ENCODE peak calls at places on chromosomes 7 and 10, in four cellular contexts. One of them, this sample, is unnamed.
A peak's percentile ranks its signal among the peaks of the same experiment; 100 is the strongest.

GRCh38 chr10:5600908-5601307 is 65.5 kb downstream of the ASB13 start:
- DNase-seq in K562: no peak
- DNase-seq in GM12878: no peak
- DNase-seq in HCT116: no peak
- DNase-seq in this sample: no peak

GRCh38 chr7:123191132-123191531 is 8.6 kb downstream of the SLC13A1 start:
- DNase-seq in GM12878: no peak
- DNase-seq in K562: no peak
- DNase-seq in HCT116: no peak
- DNase-seq in this sample: no peak

GRCh38 chr7:114540291-114540690 is 125.7 kb downstream of the FOXP2 start:
- DNase-seq in GM12878: no peak
- DNase-seq in HCT116: no peak
- DNase-seq in K562: no peak
- DNase-seq in this sample: no peak

GRCh38 chr7:47625861-47626444 is 44.0 kb upstream of the TNS3 start:
- DNase-seq in GM12878: no peak
- DNase-seq in HCT116: no peak
- DNase-seq in K562: no peak
- DNase-seq in this sample: no peak

GRCh38 chr7:133024604-133025003 is 57.3 kb downstream of the CHCHD3 start:
- DNase-seq in GM12878: no peak
- DNase-seq in K562: no peak
- DNase-seq in HCT116: no peak
- DNase-seq in this sample: no peak

GRCh38 chr10:71367279-71367678 is 29.4 kb upstream of the CDH23 start:
- DNase-seq in K562: no peak
- DNase-seq in HCT116: no peak
- DNase-seq in GM12878: no peak
- DNase-seq in this sample: no peak

GRCh38 chr10:23980054-23980453 is 228.9 kb upstream of the KIAA1217 start:
- DNase-seq in K562: no peak
- DNase-seq in GM12878: no peak
- DNase-seq in HCT116: no peak
- DNase-seq in this sample: no peak

GRCh38 chr10:22714524-22715289 is at the start of gene PIP4K2A:
- DNase-seq in HCT116: peak; percentile 15
- DNase-seq in GM12878: no peak
- DNase-seq in K562: peak; percentile 86
- DNase-seq in this sample: peak; percentile 68

GRCh38 chr10:126501828-126502227 is 113.6 kb upstream of the ADAM12 start:
- DNase-seq in HCT116: no peak
- DNase-seq in K562: no peak
- DNase-seq in GM12878: no peak
- DNase-seq in this sample: no peak

GRCh38 chr10:35379226-35380137 is 43.2 kb downstream of the CCNY start:
- DNase-seq in HCT116: no peak
- DNase-seq in GM12878: peak; percentile 60
- DNase-seq in K562: peak; percentile 93
- DNase-seq in this sample: no peak

GRCh38 chr7:44647981-44648714 is 41.7 kb downstream of the OGDH start:
- DNase-seq in GM12878: no peak
- DNase-seq in HCT116: no peak
- DNase-seq in K562: no peak
- DNase-seq in this sample: no peak
- H3K4me2 ChIP-seq in GM12878: no peak overlapping the region
- H3K4me2 ChIP-seq in HCT116: no peak overlapping the region
- H3K4me2 ChIP-seq in K562: no peak overlapping the region
- H3K4me2 ChIP-seq in this sample: no peak overlapping the region

GRCh38 chr7:75875113-75876080 is 3.4 kb upstream of the RHBDD2 start:
- DNase-seq in HCT116: no peak
- DNase-seq in GM12878: no peak
- DNase-seq in K562: no peak
- DNase-seq in this sample: no peak
- TF ChIP-seq EGR1 in HCT116: no peak
- TF ChIP-seq EGR1 in GM12878: no peak
- TF ChIP-seq EGR1 in K562: no peak
- TF ChIP-seq EGR1 in this sample: no peak

GRCh38 chr7:20197837-20198236 is 19.3 kb downstream of the MACC1 start:
- DNase-seq in K562: no peak
- DNase-seq in HCT116: peak; percentile 28
- DNase-seq in GM12878: no peak
- DNase-seq in this sample: no peak
- H3K4me2 ChIP-seq in K562: no peak overlapping the region
- H3K4me2 ChIP-seq in HCT116: peak overlapping the region; percentile 69
- H3K4me2 ChIP-seq in GM12878: no peak overlapping the region
- H3K4me2 ChIP-seq in this sample: no peak overlapping the region

DNA sequence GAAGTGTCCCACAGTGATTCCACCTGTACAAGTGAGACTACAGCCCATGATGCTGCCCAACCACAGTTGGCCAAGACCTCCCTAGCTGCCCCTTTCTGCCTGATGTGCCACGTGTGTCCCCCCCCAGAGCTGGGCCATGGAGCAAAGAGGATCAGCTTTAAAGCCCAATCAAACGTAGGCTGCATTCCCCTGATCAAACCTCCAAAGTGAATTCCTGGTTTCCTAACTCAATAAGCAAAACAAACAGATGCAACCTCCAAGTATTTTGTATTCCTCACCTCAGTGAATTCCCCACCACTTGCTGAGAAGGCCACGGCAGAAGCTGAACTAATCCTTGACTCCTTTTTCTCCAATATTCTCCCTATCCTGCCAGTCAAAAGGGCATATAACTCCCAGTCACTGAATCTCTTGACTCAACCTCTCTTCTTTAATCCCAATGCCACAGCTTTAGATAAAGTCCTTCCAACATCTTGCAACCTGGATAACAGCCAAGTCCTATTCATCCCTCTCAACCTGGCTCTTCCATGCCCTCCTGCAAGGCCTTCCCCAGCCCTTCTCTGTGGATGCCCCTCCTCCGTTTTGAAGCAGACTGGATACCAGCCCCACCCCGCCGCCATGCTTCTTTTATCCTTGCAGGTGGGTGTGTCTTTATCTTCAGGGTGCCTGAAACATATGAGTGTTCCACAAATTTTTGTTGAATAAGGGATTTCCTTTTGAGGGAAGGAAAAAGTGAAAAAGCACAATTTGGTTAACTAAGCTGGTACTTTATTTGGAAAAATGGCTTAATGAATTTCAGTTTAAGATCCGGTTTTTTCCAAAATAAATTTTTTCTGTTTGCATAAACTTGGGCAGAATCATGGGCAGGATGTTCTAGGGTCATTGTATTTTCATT is 285.2 kb upstream of the MKLN1 start:
- DNase-seq in HCT116: no peak
- DNase-seq in GM12878: no peak
- DNase-seq in K562: no peak
- DNase-seq in this sample: no peak
- TF ChIP-seq EGR1 in HCT116: no peak
- TF ChIP-seq EGR1 in GM12878: no peak
- TF ChIP-seq EGR1 in K562: no peak
- TF ChIP-seq EGR1 in this sample: no peak

GRCh38 chr10:11886851-11887250 is 63.7 kb downstream of the PROSER2 start:
- DNase-seq in GM12878: peak; percentile 43
- DNase-seq in K562: no peak
- DNase-seq in HCT116: no peak
- DNase-seq in this sample: no peak
- H3K4me2 ChIP-seq in GM12878: peak overlapping the region; percentile 54
- H3K4me2 ChIP-seq in K562: no peak overlapping the region
- H3K4me2 ChIP-seq in HCT116: peak overlapping the region; percentile 48
- H3K4me2 ChIP-seq in this sample: no peak overlapping the region

DNA sequence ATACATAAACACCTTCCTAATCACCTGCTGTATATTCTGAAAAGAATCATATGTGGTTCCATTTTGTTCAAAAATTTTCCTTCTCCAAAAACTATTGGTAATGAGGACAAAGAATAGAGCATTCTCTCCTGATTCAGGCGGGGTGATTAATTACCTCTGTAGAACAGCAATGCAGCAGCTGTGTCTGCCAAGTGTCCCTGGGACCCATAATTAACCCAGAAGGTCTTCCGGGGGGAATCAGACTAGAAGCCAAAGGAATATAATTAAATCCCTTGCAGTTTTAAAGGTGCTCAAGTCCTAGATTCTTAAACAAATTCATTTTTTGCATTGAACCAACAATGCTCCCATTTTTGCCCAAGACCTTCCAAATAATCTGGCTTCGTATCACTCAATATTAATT is 60.3 kb upstream of the ABLIM1 start:
- DNase-seq in GM12878: no peak
- DNase-seq in HCT116: no peak
- DNase-seq in K562: no peak
- DNase-seq in this sample: no peak
- TF ChIP-seq EGR1 in GM12878: no peak
- TF ChIP-seq EGR1 in HCT116: no peak
- TF ChIP-seq EGR1 in K562: no peak
- TF ChIP-seq EGR1 in this sample: no peak

DNA sequence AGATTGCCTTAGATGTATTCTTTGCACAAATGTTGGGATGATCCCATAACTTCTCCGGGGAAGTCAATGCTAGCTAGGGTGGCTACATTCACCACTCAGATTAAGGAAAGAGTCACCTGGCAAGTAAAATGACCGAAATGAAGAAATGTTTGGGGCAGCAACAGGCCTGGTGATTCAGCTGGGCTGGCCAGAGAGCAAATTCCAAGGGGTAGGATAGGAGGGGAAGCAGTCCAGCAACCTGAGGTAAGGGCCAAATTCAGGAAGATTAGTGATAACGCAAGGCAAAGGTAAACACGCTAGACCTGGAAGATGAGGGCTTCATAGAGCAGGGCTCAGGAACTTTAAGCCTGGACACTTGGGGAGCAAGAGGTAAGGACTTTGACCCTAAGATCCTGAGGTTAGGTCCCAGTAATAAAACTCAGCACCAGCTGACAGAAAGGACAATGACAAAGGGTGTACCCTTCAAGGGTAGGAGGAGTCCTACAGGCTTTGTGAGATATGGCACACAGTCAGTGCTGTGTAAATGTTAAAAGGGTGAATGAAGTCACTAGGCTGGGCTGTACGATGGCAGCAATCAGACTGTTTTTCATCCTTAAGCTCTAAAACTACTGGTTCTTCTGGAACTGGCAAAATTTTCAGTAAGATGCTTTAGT is 22.7 kb upstream of the SMNDC1 start:
- DNase-seq in GM12878: no peak
- DNase-seq in HCT116: no peak
- DNase-seq in K562: no peak
- DNase-seq in this sample: no peak
- H3K4me2 ChIP-seq in GM12878: peak overlapping the region; percentile 1
- H3K4me2 ChIP-seq in HCT116: peak overlapping the region; percentile 24
- H3K4me2 ChIP-seq in K562: no peak overlapping the region
- H3K4me2 ChIP-seq in this sample: no peak overlapping the region

GRCh38 chr7:129646369-129647021 is 35.0 kb downstream of the NRF1 start:
- DNase-seq in K562: no peak
- DNase-seq in GM12878: no peak
- DNase-seq in HCT116: no peak
- DNase-seq in this sample: no peak
- TF ChIP-seq EGR1 in K562: no peak
- TF ChIP-seq EGR1 in GM12878: no peak
- TF ChIP-seq EGR1 in HCT116: no peak
- TF ChIP-seq EGR1 in this sample: no peak

DNA sequence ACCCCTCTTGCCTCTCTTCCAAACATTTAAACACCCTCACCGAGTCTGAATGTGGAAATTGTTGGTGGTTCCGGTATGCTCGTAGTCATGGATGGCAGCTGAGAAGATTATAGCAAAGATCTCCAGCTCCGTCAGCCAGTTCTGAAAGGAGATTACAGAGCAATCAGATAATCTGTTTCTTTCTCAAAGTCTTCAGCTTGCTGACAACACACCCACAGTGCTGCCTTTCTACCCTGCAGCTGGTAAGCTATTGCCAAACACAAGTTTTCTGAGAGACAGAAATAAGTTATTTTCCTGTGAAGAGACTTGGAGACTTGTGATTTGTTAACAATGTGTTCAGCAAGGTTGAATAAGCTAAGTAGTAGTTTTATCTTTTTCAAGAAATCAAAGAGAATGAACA is 163.6 kb downstream of the PPP1R17 start:
- DNase-seq in K562: no peak
- DNase-seq in HCT116: no peak
- DNase-seq in GM12878: no peak
- DNase-seq in this sample: no peak
- H3K4me2 ChIP-seq in K562: no peak overlapping the region
- H3K4me2 ChIP-seq in HCT116: no peak overlapping the region
- H3K4me2 ChIP-seq in GM12878: no peak overlapping the region
- H3K4me2 ChIP-seq in this sample: no peak overlapping the region

DNA sequence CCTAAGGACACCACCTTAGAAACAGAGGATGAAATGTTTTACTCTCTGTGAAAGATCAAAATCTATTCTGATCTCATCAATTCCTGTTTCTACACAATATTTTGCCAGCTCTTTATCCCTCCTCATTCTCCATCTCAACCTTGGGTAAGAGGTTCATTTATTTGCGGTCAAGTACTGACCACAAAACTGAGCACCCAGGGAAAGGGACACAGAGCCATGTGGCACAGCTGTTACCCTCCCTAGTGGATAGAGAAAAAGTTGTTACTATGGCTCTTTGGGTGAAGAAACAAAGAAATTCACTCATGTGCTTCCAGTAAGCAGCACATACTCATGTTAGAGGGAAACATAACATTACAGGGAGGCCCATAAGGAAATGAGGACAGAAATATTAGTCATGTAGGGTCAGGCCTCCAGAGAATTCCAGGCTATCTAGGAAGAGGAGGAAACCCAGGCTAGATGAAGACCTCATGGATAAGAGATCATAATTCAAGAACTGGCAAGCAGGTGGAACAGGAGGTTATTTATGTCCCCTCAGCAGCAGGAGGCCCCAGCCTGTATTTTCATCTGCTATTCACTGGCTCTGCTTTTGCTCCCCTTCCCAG is 114.5 kb downstream of the ATE1 start:
- DNase-seq in K562: no peak
- DNase-seq in HCT116: no peak
- DNase-seq in GM12878: no peak
- DNase-seq in this sample: no peak
- TF ChIP-seq EGR1 in K562: no peak
- TF ChIP-seq EGR1 in HCT116: no peak
- TF ChIP-seq EGR1 in GM12878: no peak
- TF ChIP-seq EGR1 in this sample: no peak

This sample was measured in H1.